ENCODE peak calls at places on chromosomes 1 and 21, in seven cellular contexts. J is neuronal stem cell, T is mesenchymal stem cell, U is IMR-90, B is H9, L is trophoblast cell, D is H1. S is an unnamed sample.

GRCh38 chr1:246072456-246072855 is 434.6 kb downstream of the SMYD3 start:
- DNase-seq in J (no peak), T (no peak), U (no peak), B (no peak), L (no peak), D (no peak), S (no peak)

GRCh38 chr1:242185728-242186127 is 186.8 kb upstream of the MAP1LC3C start:
- DNase-seq in J (no peak), T (no peak), U (no peak), B (no peak), L (no peak), D (no peak), S (peak)

GRCh38 chr1:53462769-53463501 is 3.7 kb downstream of the DMRTB1 start:
- DNase-seq in J (no peak), T (no peak), U (no peak), B (no peak), L (no peak), D (no peak), S (no peak)

GRCh38 chr1:236090741-236091147 is 25.9 kb upstream of the NID1 start:
- DNase-seq in J (no peak), T (peak), U (peak), B (no peak), L (no peak), D (no peak), S (no peak)

GRCh38 chr21:34886554-34887385 is 162.3 kb downstream of the RUNX1 start:
- DNase-seq in J (no peak), T (peak), U (no peak), B (peak), L (no peak), D (peak), S (peak)

GRCh38 chr1:169163059-169163458 is 56.6 kb downstream of the ATP1B1 start:
- DNase-seq in J (no peak), T (no peak), U (peak), B (no peak), L (no peak), D (no peak), S (no peak)

GRCh38 chr1:234490789-234491479 is 12.0 kb upstream of the TARBP1 start:
- DNase-seq in J (no peak), T (no peak), U (no peak), B (no peak), L (no peak), D (no peak), S (peak)

GRCh38 chr1:179241716-179242115 is 12.2 kb upstream of the ABL2 start:
- DNase-seq in J (no peak), T (no peak), U (no peak), B (no peak), L (no peak), D (no peak), S (no peak)

GRCh38 chr1:232810856-232811255 is 5.6 kb downstream of the MAP10 start:
- DNase-seq in J (no peak), T (no peak), U (no peak), B (no peak), L (no peak), D (no peak), S (no peak)
- H3K4ac ChIP-seq in J (no peak), T (no peak), U (no peak), B (no peak), L (no peak), D (no peak), S (no peak)

GRCh38 chr1:16468558-16468957 is 28.0 kb downstream of the NECAP2 start:
- DNase-seq in J (no peak), T (no peak), U (no peak), B (no peak), L (no peak), D (no peak), S (no peak)

GRCh38 chr1:16478091-16478490 is 36.0 kb downstream of the RNU1-1 start:
- DNase-seq in J (no peak), T (no peak), U (no peak), B (no peak), L (no peak), D (no peak), S (no peak)

DNA sequence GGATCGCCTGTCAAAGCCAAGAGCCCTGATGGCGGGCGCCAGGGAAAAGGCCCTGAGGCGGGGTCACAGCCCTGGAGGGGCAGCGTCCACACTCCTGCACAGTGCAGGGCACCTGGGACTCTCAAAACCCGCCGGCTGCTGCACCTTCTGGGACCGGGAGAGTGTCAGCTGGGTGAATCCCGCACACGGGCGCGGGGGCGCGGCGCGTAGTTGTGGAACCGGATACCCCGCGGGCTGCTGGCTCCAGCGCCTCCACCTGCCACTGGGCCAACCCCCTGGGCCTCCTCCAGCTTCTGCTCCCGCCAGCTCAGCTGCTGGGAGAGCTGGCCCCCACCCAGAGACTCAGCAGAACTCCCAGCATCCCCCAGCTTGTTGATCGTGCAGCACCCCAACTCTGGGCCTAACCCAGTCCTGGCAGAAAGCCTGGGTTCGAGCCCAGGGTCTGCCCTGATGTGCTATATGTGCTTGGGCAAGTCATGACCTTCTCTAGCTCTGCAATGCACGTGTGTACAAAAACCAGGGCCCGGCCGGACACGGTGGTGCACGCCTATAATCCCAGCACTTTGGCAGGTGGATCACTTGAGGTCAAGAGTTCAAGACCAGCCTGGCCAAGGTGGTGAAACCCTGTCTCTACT is 33.8 kb downstream of the NECAP2 start:
- DNase-seq in J (no peak), T (no peak), U (no peak), B (no peak), L (no peak), D (no peak), S (no peak)
- H3K4ac ChIP-seq in J (no peak), T (no peak), U (no peak), B (no peak), L (no peak), D (no peak), S (no peak)

GRCh38 chr1:243495032-243495431 is 239.2 kb downstream of the SDCCAG8 start:
- DNase-seq in J (no peak), T (no peak), U (no peak), B (no peak), L (no peak), D (no peak), S (no peak)
- H3K4ac ChIP-seq in J (peak), T (no peak), U (no peak), B (no peak), L (no peak), D (no peak), S (no peak)

GRCh38 chr1:154937988-154938386 is 1.5 kb upstream of the PMVK start:
- DNase-seq in J (no peak), T (no peak), U (no peak), B (no peak), L (no peak), D (no peak), S (no peak)

GRCh38 chr1:154938604-154939399 is 2.3 kb upstream of the PMVK start:
- DNase-seq in J (no peak), T (no peak), U (no peak), B (no peak), L (no peak), D (no peak), S (no peak)

GRCh38 chr1:154935749-154936415 is 637 bp downstream of the PMVK start:
- DNase-seq in J (no peak), T (no peak), U (no peak), B (no peak), L (peak), D (no peak), S (no peak)

GRCh38 chr1:154936416-154937050 is at the start of gene PMVK:
- DNase-seq in J (peak), T (peak), U (peak), B (peak), L (peak), D (peak), S (peak)

DNA sequence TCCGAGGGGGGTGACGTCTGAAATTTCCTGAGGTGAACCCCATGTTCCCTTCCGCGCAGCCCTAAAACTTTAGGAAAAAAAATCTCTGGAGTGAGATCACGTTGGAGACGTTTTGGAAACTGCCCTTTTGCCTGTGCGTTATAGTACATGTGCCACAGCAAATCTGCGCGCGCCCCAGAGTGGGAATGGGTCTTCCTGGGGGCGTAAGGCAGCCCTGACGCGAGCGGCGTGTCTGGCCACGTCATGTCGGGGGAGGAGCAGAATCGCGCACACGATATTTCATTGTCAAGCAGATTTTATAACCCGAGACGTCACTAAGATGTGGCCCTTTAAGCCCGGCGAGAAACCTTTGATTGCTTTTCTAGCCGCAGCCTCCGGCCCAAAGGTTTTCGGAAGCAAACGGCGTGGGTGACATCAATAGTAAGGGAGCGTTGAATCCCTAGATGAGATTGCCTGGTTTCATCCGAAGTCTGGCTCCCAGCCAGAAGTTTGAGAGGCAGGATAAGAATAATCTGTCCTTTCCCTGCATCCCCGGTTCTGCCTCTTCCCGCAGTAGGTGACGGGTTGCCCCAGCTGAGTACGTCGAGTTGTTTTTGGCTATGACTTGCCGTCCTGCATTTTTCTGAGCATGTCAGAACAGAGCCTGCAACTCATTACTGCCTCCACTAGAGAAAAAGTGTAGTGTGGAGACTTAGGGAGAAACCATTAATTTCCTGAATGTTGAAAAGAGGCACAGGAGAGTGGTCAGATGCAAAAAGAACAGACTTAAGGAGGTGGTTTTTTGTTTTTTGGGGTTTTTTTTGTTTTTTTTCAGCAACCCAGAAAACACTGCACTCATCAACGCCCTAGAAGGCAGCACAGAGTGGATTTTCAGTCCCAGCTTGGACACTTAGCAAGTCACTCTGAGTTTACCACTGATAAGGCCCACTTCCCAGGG is 800 bp upstream of the PMVK start:
- DNase-seq in J (peak), T (peak), U (peak), B (peak), L (peak), D (peak), S (peak)
- H3K4ac ChIP-seq in J (no peak), T (no peak), U (peak), B (no peak), L (no peak), D (no peak), S (no peak)

DNA sequence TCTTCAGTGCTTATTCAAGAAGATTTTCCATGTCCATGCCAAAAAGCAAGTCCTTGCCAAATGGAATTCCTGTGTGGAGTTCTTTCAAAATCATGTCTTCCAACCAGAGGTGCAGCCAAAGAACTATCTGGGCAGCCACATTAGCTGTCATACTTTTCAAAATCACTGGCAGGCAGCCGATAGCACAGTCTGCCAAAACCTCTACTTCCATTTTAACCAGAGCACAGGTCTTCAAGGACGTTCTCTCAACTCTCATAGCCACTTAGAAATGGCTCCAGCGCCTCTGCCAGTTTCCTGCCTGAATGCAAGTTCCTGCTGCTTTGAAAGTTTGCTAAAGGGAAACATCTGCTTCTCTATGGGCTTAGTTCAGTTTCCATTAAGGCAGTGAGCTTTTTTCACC is 975.7 kb upstream of the ADGRL4 start:
- DNase-seq in J (no peak), T (no peak), U (peak), B (no peak), L (no peak), D (no peak), S (no peak)
- H3K4ac ChIP-seq in J (no peak), T (no peak), U (no peak), B (no peak), L (no peak), D (no peak), S (no peak)

GRCh38 chr1:8015809-8016165 is 10.3 kb downstream of the ERRFI1 start:
- DNase-seq in J (no peak), T (peak), U (no peak), B (no peak), L (no peak), D (no peak), S (no peak)

GRCh38 chr1:8013800-8014199 is 12.3 kb downstream of the ERRFI1 start:
- DNase-seq in J (no peak), T (no peak), U (no peak), B (no peak), L (no peak), D (no peak), S (no peak)

GRCh38 chr1:8015036-8015808 is 10.9 kb downstream of the ERRFI1 start:
- DNase-seq in J (no peak), T (peak), U (peak), B (no peak), L (peak), D (no peak), S (peak)

GRCh38 chr1:8013399-8013798 is 12.7 kb downstream of the ERRFI1 start:
- DNase-seq in J (no peak), T (no peak), U (no peak), B (no peak), L (no peak), D (no peak), S (no peak)

DNA sequence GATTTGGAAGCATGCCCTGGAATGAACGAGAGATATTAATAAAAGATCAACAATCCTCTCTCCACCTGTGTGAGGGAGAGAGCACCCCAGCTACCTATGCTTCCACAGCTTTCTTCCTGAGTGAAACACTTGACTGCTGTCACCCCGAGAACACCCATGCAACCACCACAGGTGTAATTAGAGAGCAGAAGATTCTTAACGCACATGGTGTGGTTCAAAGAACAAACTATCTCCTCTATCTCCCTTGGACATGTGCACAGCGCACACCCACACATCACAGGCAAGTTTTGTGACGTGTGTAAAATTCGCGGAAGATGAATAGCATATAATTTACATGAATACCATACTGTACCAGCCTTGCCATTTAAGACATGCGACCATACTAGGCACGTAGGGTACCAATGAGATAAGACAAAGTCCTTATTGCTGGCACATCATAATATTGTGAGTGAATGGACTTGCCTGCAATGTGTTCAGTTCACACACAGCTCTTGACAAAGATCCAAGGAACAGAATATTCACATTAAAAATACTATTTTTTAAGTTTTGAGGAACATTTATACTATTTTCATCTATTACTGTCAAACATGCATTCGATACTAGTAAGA is 11.6 kb downstream of the ERRFI1 start:
- DNase-seq in J (no peak), T (no peak), U (no peak), B (no peak), L (no peak), D (no peak), S (no peak)
- H3K4ac ChIP-seq in J (no peak), T (no peak), U (no peak), B (no peak), L (peak), D (no peak), S (no peak)

DNA sequence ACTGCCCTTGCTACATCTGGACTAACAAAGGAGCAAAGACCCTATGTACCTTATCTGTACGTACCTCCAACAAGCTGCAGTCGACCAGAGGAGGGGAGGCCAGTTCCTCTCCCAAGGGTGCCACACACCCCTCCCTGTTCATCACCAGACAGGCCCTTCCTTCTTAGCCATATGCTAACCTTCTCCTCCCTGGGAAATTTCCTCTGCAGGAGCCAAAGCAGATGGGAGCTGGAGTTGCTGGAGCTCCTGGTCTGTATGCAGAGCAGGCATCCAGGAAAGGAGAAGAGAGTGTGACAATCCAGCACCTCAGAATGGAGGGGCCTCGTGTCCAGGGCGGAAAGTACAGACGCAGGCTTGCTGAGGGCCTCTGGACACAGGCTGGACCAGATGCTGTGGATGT is 48.5 kb downstream of the C8B start:
- DNase-seq in J (no peak), T (no peak), U (no peak), B (no peak), L (no peak), D (no peak), S (no peak)
- H3K4ac ChIP-seq in J (no peak), T (no peak), U (no peak), B (no peak), L (no peak), D (no peak), S (no peak)

S was measured in mesendoderm.